ENCODE peak calls at places on chromosome 5, in ten cellular contexts. J, U, L, R, W, G, E, P, T and K are unnamed samples.

GRCh38 chr5:91955610-91956009 is 572.5 kb upstream of the ARRDC3 start:
- DNase-seq in J (no peak), U (no peak), L (no peak), R (no peak), W (no peak), G (peak), E (no peak), P (no peak), T (no peak), K (no peak)

GRCh38 chr5:135308245-135308644 is 90.8 kb downstream of the MACROH2A1 start:
- DNase-seq in J (no peak), U (no peak), L (no peak), R (no peak), W (no peak), G (no peak), E (no peak), P (no peak), T (no peak), K (no peak)

GRCh38 chr5:32193591-32193990 is 19.5 kb upstream of the GOLPH3 start:
- DNase-seq in J (peak), U (no peak), L (peak), R (peak), W (no peak), G (peak), E (no peak), P (peak), T (no peak), K (no peak)

GRCh38 chr5:68049053-68049713 is 166.4 kb upstream of the PIK3R1 start:
- DNase-seq in J (no peak), U (no peak), L (no peak), R (no peak), W (no peak), G (no peak), E (no peak), P (no peak), T (peak), K (no peak)

GRCh38 chr5:10432059-10433008 is 9.3 kb upstream of the ROPN1L start:
- DNase-seq in J (no peak), U (no peak), L (no peak), R (no peak), W (no peak), G (no peak), E (no peak), P (no peak), T (no peak), K (no peak)

GRCh38 chr5:122403965-122404364 is 91.9 kb downstream of the SNCAIP start:
- DNase-seq in J (no peak), U (no peak), L (no peak), R (no peak), W (no peak), G (no peak), E (no peak), P (no peak), T (no peak), K (no peak)

GRCh38 chr5:148565148-148565547 is 89.2 kb downstream of the HTR4 start:
- DNase-seq in J (no peak), U (no peak), L (no peak), R (no peak), W (no peak), G (no peak), E (no peak), P (no peak), T (no peak), K (no peak)

GRCh38 chr5:88364991-88365390 is 96.3 kb upstream of the TMEM161B start:
- DNase-seq in J (no peak), U (no peak), L (no peak), R (no peak), W (no peak), G (no peak), E (no peak), P (no peak), T (no peak), K (no peak)

GRCh38 chr5:72305194-72306142 is 14.6 kb downstream of the MRPS27 start:
- DNase-seq in J (no peak), U (no peak), L (no peak), R (no peak), W (no peak), G (no peak), E (no peak), P (no peak), T (no peak), K (no peak)

GRCh38 chr5:73564018-73564417 is 1.4 kb downstream of the ANKRA2 start:
- DNase-seq in J (no peak), U (no peak), L (no peak), R (no peak), W (no peak), G (no peak), E (no peak), P (no peak), T (no peak), K (no peak)

GRCh38 chr5:106307265-106307664 is 1363.5 kb downstream of the EFNA5 start:
- DNase-seq in J (no peak), U (no peak), L (no peak), R (no peak), W (no peak), G (no peak), E (no peak), P (no peak), T (no peak), K (no peak)

GRCh38 chr5:120735076-120735475 is 271.0 kb downstream of the PRR16 start:
- DNase-seq in J (no peak), U (no peak), L (no peak), R (no peak), W (no peak), G (no peak), E (no peak), P (no peak), T (no peak), K (no peak)

GRCh38 chr5:126723643-126724042 is 53.3 kb upstream of the LMNB1 start:
- DNase-seq in J (no peak), U (no peak), L (no peak), R (no peak), W (no peak), G (no peak), E (no peak), P (no peak), T (no peak), K (no peak)

GRCh38 chr5:179766021-179766725 is 27.6 kb upstream of the LTC4S start:
- DNase-seq in J (no peak), U (no peak), L (no peak), R (no peak), W (no peak), G (no peak), E (no peak), P (no peak), T (no peak), K (no peak)

GRCh38 chr5:62326302-62326701 is 20.3 kb downstream of the KIF2A start:
- DNase-seq in J (no peak), U (no peak), L (no peak), R (no peak), W (no peak), G (no peak), E (no peak), P (no peak), T (no peak), K (no peak)

GRCh38 chr5:135602882-135603721 is 24.3 kb upstream of the CXCL14 start:
- DNase-seq in J (no peak), U (no peak), L (no peak), R (no peak), W (no peak), G (no peak), E (no peak), P (no peak), T (no peak), K (no peak)

GRCh38 chr5:136087961-136088871 is 44.4 kb upstream of the SMAD5 start:
- DNase-seq in J (no peak), U (no peak), L (no peak), R (peak), W (no peak), G (peak), E (peak), P (no peak), T (no peak), K (no peak)

GRCh38 chr5:145976431-145977155 is 40.2 kb downstream of the SH3RF2 start:
- DNase-seq in J (no peak), U (no peak), L (no peak), R (no peak), W (no peak), G (no peak), E (no peak), P (no peak), T (no peak), K (no peak)

GRCh38 chr5:135392256-135392655 is 6.8 kb downstream of the MACROH2A1 start:
- DNase-seq in J (no peak), U (no peak), L (no peak), R (no peak), W (no peak), G (no peak), E (no peak), P (no peak), T (no peak), K (peak)

GRCh38 chr5:561408-561807 is 37.2 kb upstream of the SLC9A3 start:
- DNase-seq in J (no peak), U (no peak), L (no peak), R (no peak), W (no peak), G (no peak), E (no peak), P (no peak), T (no peak), K (no peak)

GRCh38 chr5:179348011-179348530 is 2.8 kb upstream of the ADAMTS2 start:
- DNase-seq in J (no peak), U (no peak), L (no peak), R (no peak), W (no peak), G (no peak), E (no peak), P (no peak), T (no peak), K (no peak)

GRCh38 chr5:102890133-102890532 is 135.0 kb downstream of the PAM start:
- DNase-seq in J (no peak), U (no peak), L (no peak), R (no peak), W (no peak), G (no peak), E (no peak), P (no peak), T (no peak), K (no peak)

GRCh38 chr5:16265141-16265540 is 85.5 kb upstream of the MARCHF11 start:
- DNase-seq in J (no peak), U (no peak), L (no peak), R (no peak), W (no peak), G (no peak), E (no peak), P (no peak), T (peak), K (no peak)

GRCh38 chr5:173592050-173592669 is 24.3 kb downstream of the BOD1 start:
- DNase-seq in J (no peak), U (no peak), L (no peak), R (no peak), W (no peak), G (no peak), E (no peak), P (peak), T (no peak), K (no peak)

GRCh38 chr5:173622639-173623038 is 6.2 kb upstream of the BOD1 start:
- DNase-seq in J (no peak), U (no peak), L (no peak), R (no peak), W (no peak), G (no peak), E (no peak), P (no peak), T (no peak), K (no peak)

GRCh38 chr5:148091991-148092964 is 28.5 kb downstream of the SPINK5 start:
- DNase-seq in J (no peak), U (no peak), L (no peak), R (no peak), W (no peak), G (no peak), E (no peak), P (no peak), T (no peak), K (no peak)

GRCh38 chr5:76715734-76716455 is at the start of gene F2R:
- DNase-seq in J (peak), U (peak), L (peak), R (peak), W (peak), G (peak), E (peak), P (peak), T (no peak), K (peak)

GRCh38 chr5:154308457-154309360 is 118.2 kb downstream of the GALNT10 start:
- DNase-seq in J (peak), U (no peak), L (no peak), R (no peak), W (no peak), G (no peak), E (no peak), P (no peak), T (no peak), K (no peak)

GRCh38 chr5:180081481-180081880 is 9.9 kb upstream of the RNF130 start:
- DNase-seq in J (no peak), U (no peak), L (no peak), R (no peak), W (no peak), G (no peak), E (no peak), P (no peak), T (no peak), K (no peak)

GRCh38 chr5:6496207-6496584 is 47.5 kb downstream of the UBE2QL1 start:
- DNase-seq in J (no peak), U (no peak), L (no peak), R (no peak), W (no peak), G (no peak), E (no peak), P (no peak), T (no peak), K (no peak)

GRCh38 chr5:169694221-169694620 is 57.1 kb downstream of the DOCK2 start:
- DNase-seq in J (no peak), U (no peak), L (no peak), R (no peak), W (no peak), G (no peak), E (no peak), P (no peak), T (no peak), K (no peak)

GRCh38 chr5:33315170-33315569 is 125.6 kb upstream of the TARS1 start:
- DNase-seq in J (no peak), U (no peak), L (no peak), R (no peak), W (no peak), G (no peak), E (no peak), P (no peak), T (no peak), K (no peak)